ENCODE peak calls at places on chromosomes 13 and 19, in four cellular contexts. D is fibroblast of lung, N is suprapubic skin, B is heart left ventricle. Q is an unnamed sample.

GRCh38 chr19:35911173-35911572 is 3.1 kb upstream of the TYROBP start:
- DNase-seq in D (no peak), N (no peak), B (no peak), Q (no peak)

GRCh38 chr19:40907968-40908735 is 26.1 kb upstream of the CYP2A7 start:
- DNase-seq in D (no peak), N (no peak), B (no peak), Q (no peak)

GRCh38 chr19:57338798-57339378 is 12.2 kb upstream of the ZNF304 start:
- DNase-seq in D (peak), N (no peak), B (no peak), Q (peak)

GRCh38 chr13:23714672-23715071 is 144.5 kb downstream of the TNFRSF19 start:
- DNase-seq in D (no peak), N (no peak), B (no peak), Q (no peak)

GRCh38 chr19:1805401-1806183 is 6.5 kb downstream of the ATP8B3 start:
- DNase-seq in D (no peak), N (peak), B (no peak), Q (no peak)

GRCh38 chr19:40735003-40735771 is 15.1 kb downstream of the ACTMAP start:
- DNase-seq in D (no peak), N (no peak), B (no peak), Q (no peak)

GRCh38 chr13:93736909-93737308 is 510.3 kb downstream of the GPC6 start:
- DNase-seq in D (no peak), N (no peak), B (no peak), Q (no peak)

GRCh38 chr19:57016076-57016475 is 103.7 kb upstream of the USP29 start:
- DNase-seq in D (no peak), N (no peak), B (no peak), Q (no peak)

GRCh38 chr13:64928704-64929499 is 2301.2 kb downstream of the PCDH9 start:
- DNase-seq in D (peak), N (no peak), B (no peak), Q (peak)

GRCh38 chr19:39409886-39410619 is 2.4 kb upstream of the PLEKHG2 start:
- DNase-seq in D (peak), N (peak), B (peak), Q (peak)

GRCh38 chr13:98478134-98479129 is 98.5 kb downstream of the STK24 start:
- DNase-seq in D (peak), N (peak), B (no peak), Q (no peak)

GRCh38 chr13:114130708-114131580 is 1.5 kb downstream of the RASA3 start:
- DNase-seq in D (peak), N (no peak), B (no peak), Q (peak)

GRCh38 chr13:80529734-80530133 is 188.8 kb upstream of the SPRY2 start:
- DNase-seq in D (no peak), N (no peak), B (no peak), Q (peak)

GRCh38 chr19:34261335-34262109 is 7.2 kb downstream of the GARRE1 start:
- DNase-seq in D (no peak), N (peak), B (no peak), Q (no peak)

GRCh38 chr13:100540621-100541020 is 48.0 kb downstream of the GGACT start:
- DNase-seq in D (no peak), N (no peak), B (no peak), Q (peak)

GRCh38 chr19:1350861-1351260 is 32.8 kb upstream of the NDUFS7 start:
- DNase-seq in D (no peak), N (no peak), B (no peak), Q (no peak)

GRCh38 chr13:99176309-99177276 is 24.1 kb upstream of the UBAC2 start:
- DNase-seq in D (peak), N (peak), B (peak), Q (peak)

GRCh38 chr13:21326155-21327030 is 132.7 kb downstream of the ZDHHC20 start:
- DNase-seq in D (peak), N (no peak), B (no peak), Q (peak)

GRCh38 chr13:80363890-80364503 is 23.1 kb upstream of the SPRY2 start:
- DNase-seq in D (peak), N (no peak), B (no peak), Q (peak)

GRCh38 chr19:3189702-3190469 is 4.2 kb downstream of the NCLN start:
- DNase-seq in D (no peak), N (no peak), B (no peak), Q (no peak)

GRCh38 chr13:86563308-86563707 is 764.1 kb upstream of the SLITRK6 start:
- DNase-seq in D (peak), N (no peak), B (no peak), Q (peak)

GRCh38 chr19:14048439-14049153 is 13.3 kb downstream of the PALM3 start:
- DNase-seq in D (no peak), N (no peak), B (peak), Q (no peak)

GRCh38 chr13:40608308-40608707 is 58.1 kb downstream of the FOXO1 start:
- DNase-seq in D (no peak), N (no peak), B (no peak), Q (no peak)

GRCh38 chr19:2720777-2721569 is at the start of gene DIRAS1:
- DNase-seq in D (no peak), N (no peak), B (no peak), Q (no peak)

GRCh38 chr19:42653841-42654240 is 59.1 kb upstream of the CEACAM8 start:
- DNase-seq in D (no peak), N (no peak), B (no peak), Q (no peak)

GRCh38 chr19:54316746-54317107 is 3.8 kb upstream of the LILRA5 start:
- DNase-seq in D (no peak), N (no peak), B (no peak), Q (no peak)

GRCh38 chr19:49331616-49332055 is 3.6 kb upstream of the CD37 start:
- DNase-seq in D (peak), N (no peak), B (no peak), Q (peak)

GRCh38 chr19:55358493-55358892 is 4.0 kb upstream of the COX6B2 start:
- DNase-seq in D (no peak), N (no peak), B (no peak), Q (no peak)

GRCh38 chr13:75896271-75896670 is 260.1 kb downstream of the LMO7 start:
- DNase-seq in D (no peak), N (no peak), B (no peak), Q (no peak)

DNA sequence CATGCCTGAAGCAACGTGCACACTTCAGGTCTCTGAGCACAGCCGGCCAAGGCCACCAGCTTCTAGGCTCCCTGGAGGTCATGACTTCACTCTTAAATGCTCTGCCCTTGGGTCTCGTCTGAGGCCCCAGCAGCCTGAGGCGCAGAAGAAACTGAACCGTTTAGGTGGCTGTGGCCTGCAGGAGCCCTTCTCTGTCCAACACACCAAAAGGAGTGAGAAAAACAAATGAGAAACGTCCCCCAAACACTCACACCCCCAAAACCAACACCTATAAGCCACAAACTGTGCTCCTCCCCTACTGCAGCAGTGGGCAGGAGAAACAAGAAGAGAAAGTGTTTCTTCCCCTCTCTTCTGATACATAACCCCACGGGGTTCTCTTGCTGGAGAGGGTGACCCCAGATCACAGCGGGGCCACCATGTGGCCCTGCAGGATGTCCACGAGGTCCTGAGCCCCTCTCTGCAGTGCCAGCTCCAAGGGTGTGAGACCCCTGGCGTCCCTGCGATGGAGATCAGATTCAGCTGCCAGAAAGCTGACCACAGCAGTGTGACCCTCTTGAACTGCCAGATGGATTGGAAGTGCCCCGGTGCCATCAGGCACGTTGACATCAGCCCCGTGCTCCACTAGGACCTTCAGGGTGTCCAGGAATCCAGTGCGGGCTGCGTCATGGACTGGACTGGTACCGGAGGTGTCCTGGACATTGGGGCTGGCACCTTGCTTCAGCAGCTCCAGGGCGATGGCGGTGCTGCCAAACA is 1.0 kb upstream of the KRI1 start:
- DNase-seq in D (no peak), N (peak), B (no peak), Q (no peak)
- H3K4me3 ChIP-seq in D (peak), N (peak), B (peak), Q (peak)

DNA sequence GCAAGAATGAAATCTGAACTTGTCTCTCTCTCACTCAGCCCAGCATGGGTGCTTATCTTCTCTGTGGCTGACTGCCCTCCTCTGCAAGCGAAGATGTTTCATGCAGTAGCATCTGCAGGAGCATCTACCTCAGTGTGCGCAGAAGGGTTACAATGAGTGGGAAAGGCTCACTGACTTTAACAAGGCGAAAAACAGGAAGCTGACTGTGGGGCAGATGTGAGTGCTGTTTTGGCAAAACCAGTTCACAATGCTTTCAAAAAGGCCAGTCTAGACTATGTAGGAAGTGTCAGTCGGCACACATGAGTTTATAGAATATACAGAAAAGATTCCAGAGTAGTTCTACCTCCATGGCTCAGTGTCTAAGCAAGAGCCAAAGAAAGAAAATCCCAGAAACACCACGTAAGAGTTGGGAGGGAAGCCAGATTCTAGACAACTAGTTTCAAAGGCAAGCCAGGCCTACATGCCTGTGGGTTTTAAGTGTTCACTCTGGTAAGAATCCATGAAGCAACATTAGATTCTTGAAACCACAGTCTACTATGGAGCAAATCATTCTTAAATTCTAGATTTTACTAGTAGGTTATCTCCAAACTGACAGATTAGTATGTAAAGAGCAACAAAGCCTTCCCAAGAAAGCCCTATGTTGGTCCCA is 124.5 kb downstream of the ABCC4 start:
- DNase-seq in D (no peak), N (no peak), B (no peak), Q (peak)
- TF ChIP-seq CTCF in D (no peak), N (no peak), B (no peak), Q (no peak)

GRCh38 chr19:15696654-15697194 is 23.8 kb downstream of the CYP4F12 start:
- DNase-seq in D (no peak), N (no peak), B (no peak), Q (no peak)
- H3K4me3 ChIP-seq in D (no peak), N (no peak), B (no peak), Q (no peak)

GRCh38 chr13:33874871-33875270 is 56.9 kb downstream of the RFC3 start:
- DNase-seq in D (peak), N (no peak), B (no peak), Q (no peak)
- TF ChIP-seq CTCF in D (peak), N (no peak), B (no peak), Q (peak)

DNA sequence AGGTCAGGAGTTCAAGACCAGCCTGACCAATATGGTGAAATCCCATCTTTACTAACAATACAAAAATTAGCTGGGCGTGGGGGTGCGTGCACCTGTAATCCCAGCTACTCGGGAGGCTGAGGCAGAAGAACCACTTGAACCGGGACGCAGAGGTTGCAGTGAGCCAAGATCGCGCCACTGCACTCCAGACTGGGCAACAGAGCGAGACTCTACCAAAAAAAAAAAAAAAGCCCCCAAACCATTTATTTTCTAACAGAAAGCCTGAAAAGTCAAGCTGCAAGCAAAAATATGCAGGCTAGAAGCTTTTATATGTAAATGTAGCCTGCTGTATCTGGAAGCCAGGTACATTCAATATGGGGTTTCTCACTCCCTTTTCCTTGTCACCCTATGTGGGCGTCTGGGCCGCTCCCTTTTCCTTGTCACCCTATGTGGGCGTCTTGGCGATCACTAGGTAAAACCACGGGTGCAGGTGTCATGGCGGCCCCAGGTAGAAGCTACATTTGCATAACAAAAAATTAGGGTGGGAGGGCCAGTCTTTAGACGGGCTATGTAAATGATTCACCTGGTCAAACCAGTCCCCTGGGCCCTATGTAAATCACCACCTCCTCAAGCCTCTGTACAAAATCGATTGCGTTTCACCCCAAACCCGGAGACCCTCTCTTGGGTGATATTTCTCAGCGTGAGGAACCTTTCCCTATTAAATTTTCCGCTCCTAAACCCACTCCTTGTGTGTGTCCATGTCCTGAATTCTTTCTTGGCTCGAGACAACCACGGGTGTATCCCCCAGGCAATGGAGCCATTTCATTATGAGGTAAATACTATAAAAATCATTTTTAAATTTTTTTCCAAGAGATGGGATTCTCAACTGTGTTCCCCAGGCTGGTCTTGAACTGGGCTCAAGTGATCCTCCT is 2.1 kb downstream of the TRIM13 start:
- DNase-seq in D (no peak), N (no peak), B (no peak), Q (no peak)
- H3K4me3 ChIP-seq in D (peak), N (peak), B (peak), Q (peak)

GRCh38 chr19:19343016-19343362 is 22.4 kb downstream of the MAU2 start:
- DNase-seq in D (no peak), N (no peak), B (no peak), Q (no peak)
- TF ChIP-seq CTCF in D (no peak), N (peak), B (no peak), Q (no peak)

DNA sequence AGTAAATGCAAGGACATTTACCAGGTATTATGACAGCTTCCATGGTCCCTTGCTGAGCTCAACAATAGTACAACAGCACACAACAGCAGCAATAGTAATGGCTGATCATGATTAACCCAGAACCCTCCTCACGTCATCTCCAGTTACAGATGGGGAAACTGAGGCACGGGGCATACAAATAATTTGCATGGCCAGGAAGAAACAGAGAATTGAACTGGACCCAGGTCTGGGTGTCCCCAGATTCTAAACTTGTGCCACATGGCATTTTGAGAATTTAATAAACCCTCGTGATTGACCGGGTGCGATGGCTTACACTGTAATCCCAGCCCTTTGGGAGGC is 7.2 kb downstream of the MAST3 start:
- DNase-seq in D (no peak), N (no peak), B (no peak), Q (no peak)
- H3K4me3 ChIP-seq in D (peak), N (peak), B (peak), Q (peak)

DNA sequence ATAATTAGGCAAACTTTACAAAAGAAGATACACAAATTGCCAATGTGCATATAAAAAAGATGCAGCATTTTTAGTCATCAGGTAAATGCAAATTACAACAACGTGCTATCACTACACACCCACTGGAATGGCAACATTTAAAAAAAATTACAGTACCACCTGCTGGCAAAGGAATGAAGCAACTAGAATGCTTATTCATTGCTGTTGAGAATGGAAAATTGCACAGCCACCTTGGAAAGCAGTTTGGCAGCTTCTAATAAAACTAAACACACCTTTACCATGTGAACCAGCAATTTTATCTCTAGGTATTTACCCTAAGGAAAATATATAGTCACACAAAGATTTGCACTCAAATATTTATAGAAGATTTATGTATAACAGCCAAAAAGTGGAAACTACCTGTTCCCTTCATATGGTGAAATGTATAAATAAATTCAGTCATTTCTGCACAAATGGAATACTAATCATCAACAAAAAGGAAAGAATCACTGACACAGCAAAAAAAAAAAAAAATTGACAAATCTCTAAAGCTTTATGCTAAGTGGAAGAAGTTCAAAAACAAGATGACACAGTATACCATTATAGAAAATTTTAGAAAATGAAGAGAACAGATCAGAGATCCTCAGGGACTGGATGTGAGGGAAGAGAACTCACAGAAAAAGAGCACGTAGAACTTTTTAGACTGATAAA is 30.3 kb downstream of the OXGR1 start:
- DNase-seq in D (no peak), N (no peak), B (no peak), Q (no peak)
- TF ChIP-seq CTCF in D (no peak), N (no peak), B (no peak), Q (no peak)

DNA sequence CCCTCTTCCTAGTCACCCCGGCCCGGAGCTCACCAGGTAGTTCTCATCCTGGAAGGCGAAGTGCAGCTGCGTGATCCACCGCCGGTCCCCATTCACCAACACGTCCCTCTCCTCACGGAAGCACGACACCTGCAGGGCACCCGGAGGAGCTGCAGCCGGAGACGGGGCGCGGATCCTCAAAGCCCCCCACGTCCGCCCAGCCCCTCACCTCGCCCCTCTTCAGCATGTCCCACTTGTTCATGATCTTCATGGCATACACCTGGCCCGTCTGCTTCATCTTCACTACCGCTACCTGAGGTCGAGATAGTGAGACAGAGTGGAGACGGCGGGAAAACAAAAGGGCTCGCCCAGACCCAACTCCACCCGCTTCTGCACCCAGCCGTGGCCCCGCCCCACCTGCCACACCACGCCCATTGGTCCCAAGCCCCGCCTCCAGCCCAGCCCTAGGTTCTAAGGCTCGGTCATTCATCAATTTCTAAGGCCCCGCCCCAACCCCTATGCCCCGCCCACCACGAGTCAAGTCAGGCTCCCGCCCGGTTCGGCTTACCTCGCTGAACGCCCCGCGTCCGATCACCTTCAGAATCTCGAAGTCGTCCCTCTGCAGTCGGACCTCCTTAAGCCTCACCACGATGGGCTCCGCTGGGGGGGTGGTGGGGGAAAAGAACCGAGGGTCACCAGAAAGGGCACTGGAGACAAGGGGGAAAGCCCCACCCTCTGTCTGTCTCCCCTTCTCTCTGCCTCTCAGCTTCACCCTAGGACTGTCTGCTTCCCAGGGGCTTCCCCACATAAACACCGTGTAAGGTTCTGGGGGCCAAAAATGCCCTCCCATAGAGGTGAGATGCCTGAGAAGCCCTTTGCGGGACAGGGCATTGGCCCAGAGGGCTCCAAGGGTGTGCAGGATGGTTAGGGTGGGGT is 2.8 kb downstream of the DMPK start:
- DNase-seq in D (no peak), N (peak), B (peak), Q (peak)
- H3K4me3 ChIP-seq in D (peak), N (peak), B (peak), Q (peak)

Q was measured in fibroblast of the aortic adventitia.